ENCODE peak calls at places on chromosomes 5 and 9, in six cellular contexts. I, A, W, H, Z and U are unnamed samples. For H3K27me3 and H3K9me3, the result is how much of the 10 kb centered on the place peaks cover.

GRCh38 chr5:142386151-142387021 is 61.6 kb upstream of the SPRY4 start:
- DNase-seq in I (no peak), A (no peak), W (no peak), H (no peak), Z (no peak), U (no peak)

GRCh38 chr9:110105107-110105506 is 102.9 kb downstream of the C9orf152 start:
- DNase-seq in I (no peak), A (no peak), W (no peak), H (no peak), Z (no peak), U (no peak)

GRCh38 chr5:97136471-97136870 is 5.9 kb downstream of the LIX1 start:
- DNase-seq in I (no peak), A (no peak), W (no peak), H (no peak), Z (no peak), U (no peak)

GRCh38 chr9:89476546-89476945 is 21.4 kb downstream of the SEMA4D start:
- DNase-seq in I (peak), A (no peak), W (no peak), H (no peak), Z (no peak), U (no peak)

GRCh38 chr9:108269421-108269820 is 586.4 kb downstream of the ACTL7B start:
- DNase-seq in I (no peak), A (no peak), W (no peak), H (no peak), Z (no peak), U (no peak)

GRCh38 chr9:93958875-93959682 is 3.9 kb upstream of the BARX1 start:
- DNase-seq in I (no peak), A (no peak), W (no peak), H (no peak), Z (no peak), U (no peak)

GRCh38 chr5:73370620-73371583 is 77.7 kb downstream of the FOXD1 start:
- DNase-seq in I (no peak), A (peak), W (no peak), H (no peak), Z (no peak), U (no peak)

GRCh38 chr5:81685481-81685880 is 65.4 kb downstream of the SSBP2 start:
- DNase-seq in I (no peak), A (no peak), W (no peak), H (no peak), Z (no peak), U (no peak)

GRCh38 chr9:16356196-16356765 is 514.2 kb downstream of the BNC2 start:
- DNase-seq in I (no peak), A (no peak), W (no peak), H (no peak), Z (no peak), U (no peak)

GRCh38 chr5:76462097-76462702 is 59.1 kb downstream of the IQGAP2 start:
- DNase-seq in I (no peak), A (no peak), W (no peak), H (no peak), Z (peak), U (no peak)

GRCh38 chr5:337565-338130 is 16.1 kb downstream of the AHRR start:
- DNase-seq in I (no peak), A (peak), W (no peak), H (no peak), Z (no peak), U (no peak)

GRCh38 chr9:91778031-91778430 is 172.0 kb downstream of the ROR2 start:
- DNase-seq in I (no peak), A (no peak), W (no peak), H (no peak), Z (no peak), U (no peak)

GRCh38 chr9:79308012-79308411 is 263.8 kb upstream of the TLE4 start:
- DNase-seq in I (no peak), A (no peak), W (no peak), H (no peak), Z (no peak), U (no peak)

GRCh38 chr9:97510797-97511761 is 9.6 kb downstream of the TMOD1 start:
- DNase-seq in I (no peak), A (no peak), W (no peak), H (no peak), Z (no peak), U (no peak)

GRCh38 chr5:113162208-113162607 is 185.6 kb downstream of the DCP2 start:
- DNase-seq in I (no peak), A (no peak), W (no peak), H (no peak), Z (no peak), U (no peak)

GRCh38 chr5:119218830-119219782 is 136.7 kb upstream of the TNFAIP8 start:
- DNase-seq in I (no peak), A (no peak), W (no peak), H (no peak), Z (no peak), U (no peak)

GRCh38 chr9:114902773-114903589 is 27.4 kb downstream of the TNFSF8 start:
- DNase-seq in I (no peak), A (no peak), W (no peak), H (no peak), Z (no peak), U (no peak)

GRCh38 chr5:166365164-166365563 is 1926.3 kb upstream of the WWC1 start:
- DNase-seq in I (no peak), A (no peak), W (no peak), H (no peak), Z (no peak), U (no peak)

GRCh38 chr9:72884521-72884920 is 68.3 kb downstream of the ALDH1A1 start:
- DNase-seq in I (no peak), A (no peak), W (no peak), H (no peak), Z (no peak), U (no peak)

GRCh38 chr5:14574124-14574523 is 7.5 kb upstream of the OTULINL start:
- DNase-seq in I (no peak), A (no peak), W (no peak), H (no peak), Z (no peak), U (no peak)

GRCh38 chr9:106860731-106861584 is 2.0 kb upstream of the ZNF462 start:
- DNase-seq in I (no peak), A (no peak), W (peak), H (no peak), Z (peak), U (peak)

GRCh38 chr5:35741126-35741711 is 115.5 kb upstream of the IL7R start:
- DNase-seq in I (no peak), A (no peak), W (no peak), H (no peak), Z (no peak), U (no peak)

GRCh38 chr9:105157178-105157583 is 87.3 kb upstream of the SLC44A1 start:
- DNase-seq in I (no peak), A (peak), W (no peak), H (peak), Z (peak), U (peak)

GRCh38 chr5:25181249-25181648 is 536.5 kb upstream of the CDH10 start:
- DNase-seq in I (no peak), A (no peak), W (no peak), H (no peak), Z (no peak), U (no peak)

GRCh38 chr9:33227741-33228140 is 12.2 kb upstream of the SPINK4 start:
- DNase-seq in I (no peak), A (no peak), W (no peak), H (no peak), Z (no peak), U (no peak)

GRCh38 chr5:14414615-14415515 is 166.7 kb upstream of the OTULINL start:
- DNase-seq in I (peak), A (no peak), W (no peak), H (no peak), Z (no peak), U (no peak)

GRCh38 chr9:115891929-115892328 is 261.7 kb upstream of the PAPPA start:
- DNase-seq in I (no peak), A (no peak), W (no peak), H (no peak), Z (no peak), U (no peak)

GRCh38 chr9:123724211-123724831 is 205.6 kb downstream of the DENND1A start:
- DNase-seq in I (no peak), A (no peak), W (no peak), H (no peak), Z (no peak), U (no peak)

GRCh38 chr9:127353882-127354281 is 43.1 kb upstream of the SLC2A8 start:
- DNase-seq in I (no peak), A (no peak), W (no peak), H (no peak), Z (no peak), U (no peak)
- H3K4me3 ChIP-seq in I (no peak), A (no peak), W (no peak), H (no peak), Z (no peak), U (no peak)

DNA sequence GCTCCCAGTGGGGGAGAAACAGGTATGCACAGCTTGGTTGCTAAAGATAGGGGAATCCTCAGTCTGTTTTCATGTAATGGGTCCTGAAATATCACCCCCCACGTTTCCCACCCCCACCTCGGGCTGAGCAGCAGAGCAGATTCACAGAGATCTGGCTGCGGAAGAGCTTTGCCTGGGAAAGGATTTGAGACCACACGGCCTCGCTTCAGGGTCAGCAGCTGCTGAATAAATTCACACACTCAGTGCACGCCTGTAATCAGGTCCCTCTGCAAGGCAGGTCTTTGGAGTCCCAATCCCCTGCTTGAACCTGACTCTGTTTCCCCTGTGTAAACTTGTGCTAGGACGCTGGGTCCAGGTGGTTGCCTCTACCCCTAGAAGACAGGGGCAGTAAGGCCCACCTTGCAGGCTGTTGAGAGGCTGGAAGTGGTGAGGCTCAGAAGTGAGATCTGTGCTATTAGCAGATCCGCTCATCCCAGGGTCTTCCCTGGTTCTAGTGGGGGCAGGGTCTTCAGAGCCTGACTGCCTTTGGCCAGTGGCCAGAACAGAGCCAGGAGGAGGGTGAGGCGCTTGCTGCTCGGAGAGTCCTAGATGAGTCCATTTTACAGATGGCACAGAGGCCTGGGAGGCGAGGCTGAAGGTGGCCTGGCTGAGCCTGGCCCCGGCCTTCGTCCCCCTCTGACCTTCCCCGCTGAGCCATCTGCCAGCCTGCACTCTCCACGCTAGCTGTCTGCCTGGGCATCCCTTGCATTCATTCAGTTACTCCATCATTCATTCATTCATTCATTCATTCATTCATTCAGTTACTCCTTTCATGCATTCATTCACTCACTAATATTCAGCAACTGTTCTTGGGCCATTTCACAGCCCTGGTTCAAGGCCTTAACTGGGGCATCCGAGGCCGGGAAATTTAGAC is 16.7 kb upstream of the NEURL1B start:
- DNase-seq in I (no peak), A (no peak), W (no peak), H (no peak), Z (no peak), U (no peak)
- H3K27me3 ChIP-seq in I (under half), A (under half), W (under half), H (under half), Z (under half), U (under half)

GRCh38 chr5:152864447-152864846 is 459.4 kb upstream of the NMUR2 start:
- DNase-seq in I (no peak), A (no peak), W (no peak), H (no peak), Z (no peak), U (no peak)
- H3K9me3 ChIP-seq in I (under half), A (under half), W (under half), H (under half), Z (under half), U (under half)

DNA sequence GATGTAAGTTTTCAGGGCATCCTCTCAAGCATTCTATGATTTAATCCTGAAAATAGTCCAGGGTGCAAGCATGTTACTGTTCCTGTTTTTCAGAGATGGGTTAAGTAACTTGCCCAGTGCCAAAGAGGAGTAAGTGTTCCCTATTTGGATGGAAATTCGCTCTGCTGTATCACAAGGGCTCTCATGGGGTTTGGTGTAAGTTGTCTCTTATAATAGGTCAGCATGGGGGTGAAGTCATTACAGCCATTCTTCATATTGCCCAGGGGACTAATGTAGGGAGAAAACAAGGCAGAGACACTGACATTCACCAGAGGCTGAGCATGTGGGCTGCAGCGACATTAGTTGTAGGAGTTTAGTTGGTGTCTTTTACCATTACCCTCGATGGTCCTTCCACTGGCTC is 142.1 kb upstream of the GLRA1 start:
- DNase-seq in I (no peak), A (no peak), W (no peak), H (no peak), Z (no peak), U (no peak)
- H3K4me3 ChIP-seq in I (no peak), A (no peak), W (no peak), H (no peak), Z (no peak), U (no peak)

GRCh38 chr5:38473008-38473407 is 83.4 kb downstream of the LIFR start:
- DNase-seq in I (no peak), A (no peak), W (no peak), H (no peak), Z (no peak), U (no peak)

GRCh38 chr5:38472541-38472940 is 83.9 kb downstream of the LIFR start:
- DNase-seq in I (no peak), A (no peak), W (no peak), H (no peak), Z (no peak), U (no peak)

GRCh38 chr5:38468978-38469706 is 87.3 kb downstream of the LIFR start:
- DNase-seq in I (no peak), A (no peak), W (no peak), H (no peak), Z (no peak), U (peak)

GRCh38 chr5:38469707-38470267 is 86.7 kb downstream of the LIFR start:
- DNase-seq in I (no peak), A (no peak), W (no peak), H (no peak), Z (no peak), U (no peak)

DNA sequence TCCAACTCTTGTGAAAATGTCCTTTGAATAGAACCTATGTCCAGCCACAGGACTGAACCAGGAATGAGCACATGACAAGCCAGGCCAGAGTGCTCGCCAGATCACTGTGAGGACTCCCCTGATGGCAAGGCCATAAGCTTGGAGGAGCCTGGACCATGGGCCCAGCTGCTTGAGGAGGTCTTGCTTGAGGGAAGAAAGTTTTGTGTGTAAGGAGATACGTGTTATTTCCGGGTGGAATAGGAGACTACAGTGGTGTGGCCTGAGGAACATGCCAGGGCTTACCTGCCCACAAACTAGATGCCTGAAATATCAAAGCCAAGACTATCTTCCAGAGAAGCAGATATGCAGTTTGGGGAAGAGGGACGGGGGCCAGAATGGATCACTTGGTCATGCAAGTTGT is 84.7 kb downstream of the LIFR start:
- DNase-seq in I (no peak), A (no peak), W (no peak), H (no peak), Z (no peak), U (no peak)
- H3K27me3 ChIP-seq in I (under half), A (under half), W (under half), H (under half), Z (under half), U (under half)

DNA sequence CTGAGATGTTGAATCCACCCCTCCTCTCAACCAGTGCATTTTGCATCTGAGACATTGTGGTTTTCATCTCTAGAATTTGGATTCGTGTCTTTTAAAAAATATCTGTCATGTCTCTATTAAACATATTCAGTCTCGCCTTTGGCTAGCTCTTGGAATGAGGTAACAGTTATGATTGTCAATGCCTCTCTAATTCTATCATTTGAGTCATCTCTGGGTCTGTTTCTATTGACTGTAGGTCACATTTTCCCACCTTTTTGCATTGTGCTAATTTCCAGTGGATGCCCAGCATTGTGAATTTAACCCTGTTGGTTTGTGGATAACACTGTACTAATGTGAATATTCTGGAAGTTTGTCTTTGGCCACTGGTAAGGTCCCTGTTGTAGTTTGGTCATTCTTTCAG is 8.4 kb upstream of the SLC6A3 start:
- DNase-seq in I (no peak), A (no peak), W (no peak), H (no peak), Z (no peak), U (no peak)
- H3K9me3 ChIP-seq in I (under half), A (under half), W (under half), H (under half), Z (under half), U (under half)